ENCODE peak calls at places on chromosome 4, in six cellular contexts. O, Y, V, P, X and M are unnamed samples.

GRCh38 chr4:82201805-82202636 is 171.8 kb downstream of the HNRNPD start:
- DNase-seq in O (peak; percentile 6), Y (peak; percentile 57), V (peak; percentile 85), P (peak; percentile 69), X (peak; percentile 12), M (peak; percentile 91)

GRCh38 chr4:74284074-74284473 is 24.2 kb upstream of the EPGN start:
- DNase-seq in O (no peak), Y (peak; percentile 88), V (no peak), P (no peak), X (peak; percentile 86), M (no peak)

GRCh38 chr4:177706916-177707315 is 264.7 kb upstream of the AGA start:
- DNase-seq in O (no peak), Y (no peak), V (no peak), P (no peak), X (no peak), M (no peak)

GRCh38 chr4:8911311-8912088 is 39.9 kb upstream of the HMX1 start:
- DNase-seq in O (no peak), Y (no peak), V (no peak), P (peak; percentile 15), X (no peak), M (no peak)

GRCh38 chr4:150886597-150886996 is 128.5 kb downstream of the LRBA start:
- DNase-seq in O (no peak), Y (no peak), V (no peak), P (no peak), X (no peak), M (no peak)

GRCh38 chr4:134298313-134298712 is 96.7 kb upstream of the PABPC4L start:
- DNase-seq in O (no peak), Y (no peak), V (no peak), P (no peak), X (no peak), M (no peak)

GRCh38 chr4:31370866-31371465 is 650.8 kb downstream of the PCDH7 start:
- DNase-seq in O (peak; percentile 1), Y (peak; percentile 75), V (peak; percentile 65), P (peak; percentile 60), X (peak; percentile 16), M (peak; percentile 83)

GRCh38 chr4:123102897-123103489 is 180.6 kb upstream of the NUDT6 start:
- DNase-seq in O (no peak), Y (peak; percentile 54), V (peak; percentile 44), P (peak; percentile 40), X (peak; percentile 33), M (peak; percentile 59)

GRCh38 chr4:81963506-81964020 is 410.2 kb downstream of the HNRNPD start:
- DNase-seq in O (no peak), Y (no peak), V (peak; percentile 63), P (no peak), X (no peak), M (peak; percentile 67)

GRCh38 chr4:13537832-13538177 is 6.5 kb downstream of the NKX3-2 start:
- DNase-seq in O (no peak), Y (no peak), V (no peak), P (no peak), X (no peak), M (peak; percentile 58)

GRCh38 chr4:87220094-87220831 is at the start of gene KLHL8:
- DNase-seq in O (peak; percentile 92), Y (peak; percentile 88), V (peak; percentile 91), P (peak; percentile 93), X (peak; percentile 64), M (peak; percentile 88)

GRCh38 chr4:57083107-57083506 is 27.1 kb downstream of the IGFBP7 start:
- DNase-seq in O (no peak), Y (no peak), V (no peak), P (no peak), X (peak; percentile 59), M (no peak)

GRCh38 chr4:18180892-18181291 is 159.3 kb upstream of the LCORL start:
- DNase-seq in O (no peak), Y (no peak), V (no peak), P (no peak), X (no peak), M (no peak)

GRCh38 chr4:158786155-158786581 is 17.3 kb downstream of the FNIP2 start:
- DNase-seq in O (no peak), Y (no peak), V (no peak), P (no peak), X (peak; percentile 67), M (no peak)

GRCh38 chr4:55396305-55397023 is 707 bp downstream of the TMEM165 start:
- DNase-seq in O (peak; percentile 28), Y (peak; percentile 59), V (peak; percentile 83), P (peak; percentile 76), X (peak; percentile 31), M (peak; percentile 73)

GRCh38 chr4:6987566-6987920 is 55.6 kb upstream of the TADA2B start:
- DNase-seq in O (peak; percentile 13), Y (peak; percentile 4), V (peak; percentile 68), P (peak; percentile 49), X (peak; percentile 21), M (peak; percentile 54)

GRCh38 chr4:113181289-113182007 is 132.0 kb downstream of the ANK2 start:
- DNase-seq in O (no peak), Y (no peak), V (no peak), P (peak; percentile 30), X (no peak), M (no peak)

GRCh38 chr4:36351082-36351666 is 69.8 kb downstream of the DTHD1 start:
- DNase-seq in O (peak; percentile 52), Y (peak; percentile 68), V (peak; percentile 70), P (peak; percentile 74), X (peak; percentile 13), M (peak; percentile 74)

GRCh38 chr4:110977554-110977953 is 354.7 kb upstream of the PITX2 start:
- DNase-seq in O (no peak), Y (no peak), V (no peak), P (no peak), X (no peak), M (no peak)

GRCh38 chr4:77220841-77221613 is 64.0 kb downstream of the CCNG2 start:
- DNase-seq in O (no peak), Y (no peak), V (no peak), P (peak; percentile 41), X (peak; percentile 67), M (no peak)

GRCh38 chr4:36310793-36311192 is 29.4 kb downstream of the DTHD1 start:
- DNase-seq in O (no peak), Y (no peak), V (no peak), P (no peak), X (no peak), M (no peak)

GRCh38 chr4:79979785-79980437 is 93.1 kb downstream of the ANTXR2 start:
- DNase-seq in O (no peak), Y (no peak), V (no peak), P (no peak), X (no peak), M (no peak)

GRCh38 chr4:929970-930625 is 2.0 kb downstream of the GAK start:
- DNase-seq in O (no peak), Y (peak; percentile 34), V (no peak), P (no peak), X (no peak), M (no peak)

GRCh38 chr4:81049310-81049709 is 18.8 kb downstream of the BMP3 start:
- DNase-seq in O (no peak), Y (no peak), V (no peak), P (no peak), X (no peak), M (no peak)

GRCh38 chr4:142378179-142378578 is 467.9 kb downstream of the INPP4B start:
- DNase-seq in O (no peak), Y (no peak), V (no peak), P (no peak), X (no peak), M (no peak)

GRCh38 chr4:142376204-142376603 is 469.9 kb downstream of the INPP4B start:
- DNase-seq in O (no peak), Y (no peak), V (no peak), P (no peak), X (no peak), M (no peak)

GRCh38 chr4:142377345-142378091 is 468.6 kb downstream of the INPP4B start:
- DNase-seq in O (no peak), Y (no peak), V (no peak), P (no peak), X (no peak), M (no peak)

GRCh38 chr4:142380052-142380598 is 466.0 kb downstream of the INPP4B start:
- DNase-seq in O (no peak), Y (no peak), V (no peak), P (no peak), X (no peak), M (no peak)

GRCh38 chr4:142379277-142380051 is 466.6 kb downstream of the INPP4B start:
- DNase-seq in O (peak; percentile 24), Y (peak; percentile 82), V (no peak), P (peak; percentile 14), X (peak; percentile 94), M (no peak)
- H2AFZ ChIP-seq in O (no peak overlapping the region), Y (peak overlapping the region; percentile 3), V (no peak overlapping the region), P (no peak overlapping the region), X (peak overlapping the region; percentile 66), M (peak overlapping the region; percentile 49)

GRCh38 chr4:108168672-108169562 is at the start of gene LEF1:
- DNase-seq in O (peak; percentile 63), Y (peak; percentile 20), V (peak; percentile 93), P (peak; percentile 78), X (peak; percentile 34), M (peak; percentile 84)
- TF ChIP-seq EZH2 in O (no peak), Y (no peak), V (peak; percentile 56), P (peak; percentile 66), X (no peak), M (peak; percentile 57)

GRCh38 chr4:105596676-105597075 is 44.3 kb downstream of the ARHGEF38 start:
- DNase-seq in O (no peak), Y (no peak), V (peak; percentile 35), P (no peak), X (no peak), M (peak; percentile 49)
- H3K4me2 ChIP-seq in O (no peak overlapping the region), Y (no peak overlapping the region), V (no peak overlapping the region), P (no peak overlapping the region), X (no peak overlapping the region), M (no peak overlapping the region)

GRCh38 chr4:136524039-136524438 is 1008.3 kb downstream of the PCDH18 start:
- DNase-seq in O (no peak), Y (no peak), V (no peak), P (no peak), X (no peak), M (no peak)

GRCh38 chr4:136526517-136526916 is 1005.8 kb downstream of the PCDH18 start:
- DNase-seq in O (no peak), Y (no peak), V (no peak), P (no peak), X (peak; percentile 6), M (no peak)
- H2AFZ ChIP-seq in O (no peak overlapping the region), Y (no peak overlapping the region), V (peak overlapping the region; percentile 13), P (no peak overlapping the region), X (no peak overlapping the region), M (no peak overlapping the region)

GRCh38 chr4:173515458-173515857 is 14.6 kb downstream of the HAND2 start:
- DNase-seq in O (no peak), Y (no peak), V (no peak), P (peak; percentile 2), X (no peak), M (peak; percentile 11)

GRCh38 chr4:173514641-173515217 is 15.3 kb downstream of the HAND2 start:
- DNase-seq in O (no peak), Y (no peak), V (no peak), P (peak; percentile 1), X (no peak), M (peak; percentile 22)

GRCh38 chr4:173518419-173519102 is 11.5 kb downstream of the HAND2 start:
- DNase-seq in O (no peak), Y (no peak), V (peak; percentile 47), P (peak; percentile 36), X (no peak), M (peak; percentile 61)

GRCh38 chr4:173517781-173518371 is 12.2 kb downstream of the HAND2 start:
- DNase-seq in O (no peak), Y (no peak), V (peak; percentile 88), P (peak; percentile 39), X (no peak), M (peak; percentile 86)

GRCh38 chr4:173516621-173517612 is 13.1 kb downstream of the HAND2 start:
- DNase-seq in O (no peak), Y (no peak), V (peak; percentile 81), P (peak; percentile 52), X (no peak), M (peak; percentile 82)
- TF ChIP-seq EZH2 in O (no peak), Y (no peak), V (peak; percentile 97), P (peak; percentile 35), X (peak; percentile 56), M (peak; percentile 99)